ENCODE peak calls at places on chromosomes 4 and X, in five cellular contexts. G is sigmoid colon, U is prostate gland, N is heart left ventricle, P is transverse colon. X is an unnamed sample.

GRCh38 chr4:185039508-185040273 is 21.4 kb downstream of the HELT start:
- DNase-seq in G (peak), U (peak), N (no peak), P (peak), X (peak)

GRCh38 chr4:75235359-75235951 is 278.7 kb downstream of the RCHY1 start:
- DNase-seq in G (no peak), U (no peak), N (no peak), P (no peak), X (no peak)

GRCh38 chr4:94548571-94548970 is 96.8 kb downstream of the PDLIM5 start:
- DNase-seq in G (no peak), U (no peak), N (no peak), P (no peak), X (no peak)

GRCh38 chrX:2385224-2385623 is 115.6 kb downstream of the DHRSX start:
- DNase-seq in G (no peak), U (no peak), N (no peak), P (no peak), X (no peak)

GRCh38 chr4:83191026-83191425 is 76.5 kb upstream of the PLAC8 start:
- DNase-seq in G (no peak), U (no peak), N (no peak), P (no peak), X (no peak)

GRCh38 chrX:57104921-57105398 is 16.4 kb downstream of the SPIN2B start:
- DNase-seq in G (no peak), U (no peak), N (no peak), P (no peak), X (no peak)

GRCh38 chr4:77856152-77856551 is 6.5 kb upstream of the MRPL1 start:
- DNase-seq in G (no peak), U (no peak), N (no peak), P (no peak), X (no peak)

GRCh38 chrX:107025538-107025937 is 25.5 kb upstream of the MORC4 start:
- DNase-seq in G (no peak), U (no peak), N (no peak), P (no peak), X (no peak)

GRCh38 chr4:3827616-3828492 is 61.7 kb downstream of the ADRA2C start:
- DNase-seq in G (peak), U (peak), N (peak), P (peak), X (peak)

GRCh38 chrX:40155617-40156471 is 58.1 kb upstream of the BCOR start:
- DNase-seq in G (no peak), U (no peak), N (no peak), P (no peak), X (no peak)

GRCh38 chr4:102299708-102300107 is 45.6 kb downstream of the SLC39A8 start:
- DNase-seq in G (no peak), U (no peak), N (no peak), P (no peak), X (no peak)

GRCh38 chr4:80221161-80221560 is 23.9 kb downstream of the PRDM8 start:
- DNase-seq in G (no peak), U (no peak), N (no peak), P (no peak), X (no peak)

GRCh38 chrX:115344885-115345653 is 55.6 kb downstream of the LUZP4 start:
- DNase-seq in G (peak), U (peak), N (peak), P (peak), X (peak)

GRCh38 chrX:72475338-72475737 is 97.3 kb downstream of the HDAC8 start:
- DNase-seq in G (no peak), U (no peak), N (no peak), P (no peak), X (no peak)

GRCh38 chr4:165844151-165844550 is 28.9 kb upstream of the TLL1 start:
- DNase-seq in G (no peak), U (no peak), N (no peak), P (no peak), X (no peak)

GRCh38 chr4:120922390-120923200 is at the start of gene PRDM5:
- DNase-seq in G (peak), U (peak), N (peak), P (peak), X (peak)

GRCh38 chr4:57303012-57303751 is 193.0 kb upstream of the IGFBP7 start:
- DNase-seq in G (no peak), U (no peak), N (no peak), P (no peak), X (no peak)

GRCh38 chrX:39753296-39753996 is 344.3 kb downstream of the BCOR start:
- DNase-seq in G (no peak), U (no peak), N (no peak), P (no peak), X (no peak)

GRCh38 chr4:147194107-147194506 is 248.4 kb upstream of the TTC29 start:
- DNase-seq in G (no peak), U (no peak), N (peak), P (no peak), X (no peak)

GRCh38 chr4:109441858-109442480 is 8.4 kb downstream of the SEC24B start:
- DNase-seq in G (no peak), U (no peak), N (no peak), P (no peak), X (no peak)

GRCh38 chr4:123017636-123018390 is 95.4 kb upstream of the NUDT6 start:
- DNase-seq in G (no peak), U (no peak), N (no peak), P (no peak), X (no peak)

GRCh38 chr4:38099908-38100407 is 139.8 kb downstream of the PTTG2 start:
- DNase-seq in G (no peak), U (no peak), N (no peak), P (no peak), X (no peak)

GRCh38 chrX:16836371-16836770 is 33.8 kb downstream of the RBBP7 start:
- DNase-seq in G (no peak), U (no peak), N (no peak), P (peak), X (no peak)
- TF ChIP-seq CTCF in G (no peak), U (no peak), N (no peak), P (peak), X (peak)

GRCh38 chr4:170682511-170682910 is 592.8 kb upstream of the AADAT start:
- DNase-seq in G (no peak), U (no peak), N (no peak), P (no peak), X (no peak)

GRCh38 chr4:170691168-170691567 is 601.4 kb upstream of the AADAT start:
- DNase-seq in G (no peak), U (no peak), N (no peak), P (no peak), X (no peak)

GRCh38 chr4:170687751-170688150 is 598.0 kb upstream of the AADAT start:
- DNase-seq in G (no peak), U (no peak), N (no peak), P (no peak), X (no peak)
- TF ChIP-seq CTCF in G (no peak), U (no peak), N (no peak), P (no peak), X (no peak)

GRCh38 chr4:183987529-183987946 is 82.4 kb downstream of the STOX2 start:
- DNase-seq in G (peak), U (peak), N (peak), P (peak), X (peak)

GRCh38 chr4:183989471-183989870 is 84.4 kb downstream of the STOX2 start:
- DNase-seq in G (no peak), U (no peak), N (no peak), P (no peak), X (no peak)

GRCh38 chr4:183987987-183988392 is 82.9 kb downstream of the STOX2 start:
- DNase-seq in G (peak), U (peak), N (peak), P (peak), X (peak)

GRCh38 chr4:183989931-183990330 is 84.8 kb downstream of the STOX2 start:
- DNase-seq in G (no peak), U (no peak), N (no peak), P (no peak), X (no peak)

DNA sequence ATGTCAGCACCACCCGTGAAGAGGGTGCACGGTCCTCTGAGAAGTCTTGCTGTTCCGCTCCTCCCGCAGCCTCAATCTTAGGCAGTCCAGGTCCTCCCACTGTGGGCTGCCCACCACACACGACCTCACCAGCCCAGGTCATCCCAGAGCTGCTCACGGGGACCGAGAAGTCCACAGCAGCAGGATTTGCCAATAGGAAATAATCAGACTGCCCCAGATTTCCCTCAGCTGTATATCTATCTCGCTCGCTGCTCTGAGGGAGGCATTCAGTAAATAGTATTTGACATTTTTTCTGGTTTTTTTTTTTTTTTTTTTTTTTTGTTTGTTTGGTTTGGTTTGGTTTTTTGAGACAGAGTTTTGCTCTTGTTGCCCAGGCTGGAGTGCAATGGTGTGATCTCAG is 83.8 kb downstream of the STOX2 start:
- DNase-seq in G (no peak), U (no peak), N (no peak), P (no peak), X (no peak)
- TF ChIP-seq CTCF in G (no peak), U (no peak), N (no peak), P (no peak), X (no peak)

GRCh38 chr4:7043521-7044414 is 596 bp downstream of the TADA2B start:
- DNase-seq in G (peak), U (peak), N (peak), P (peak), X (peak)

GRCh38 chr4:7041851-7042696 is 1.1 kb upstream of the TADA2B start:
- DNase-seq in G (peak), U (peak), N (peak), P (peak), X (peak)

GRCh38 chr4:7041246-7041645 is 1.9 kb upstream of the TADA2B start:
- DNase-seq in G (no peak), U (no peak), N (no peak), P (no peak), X (no peak)

GRCh38 chr4:7044415-7044930 is 1.3 kb downstream of the TADA2B start:
- DNase-seq in G (no peak), U (no peak), N (peak), P (no peak), X (no peak)

GRCh38 chr4:7042697-7043464 is at the start of gene TADA2B:
- DNase-seq in G (peak), U (peak), N (peak), P (peak), X (peak)
- TF ChIP-seq CTCF in G (no peak), U (peak), N (peak), P (peak), X (peak)

GRCh38 chr4:175106301-175106700 is 188.1 kb downstream of the ADAM29 start:
- DNase-seq in G (no peak), U (no peak), N (no peak), P (no peak), X (no peak)

GRCh38 chr4:175109933-175110332 is 191.8 kb downstream of the ADAM29 start:
- DNase-seq in G (peak), U (no peak), N (no peak), P (no peak), X (no peak)
- TF ChIP-seq CTCF in G (no peak), U (no peak), N (no peak), P (no peak), X (no peak)

DNA sequence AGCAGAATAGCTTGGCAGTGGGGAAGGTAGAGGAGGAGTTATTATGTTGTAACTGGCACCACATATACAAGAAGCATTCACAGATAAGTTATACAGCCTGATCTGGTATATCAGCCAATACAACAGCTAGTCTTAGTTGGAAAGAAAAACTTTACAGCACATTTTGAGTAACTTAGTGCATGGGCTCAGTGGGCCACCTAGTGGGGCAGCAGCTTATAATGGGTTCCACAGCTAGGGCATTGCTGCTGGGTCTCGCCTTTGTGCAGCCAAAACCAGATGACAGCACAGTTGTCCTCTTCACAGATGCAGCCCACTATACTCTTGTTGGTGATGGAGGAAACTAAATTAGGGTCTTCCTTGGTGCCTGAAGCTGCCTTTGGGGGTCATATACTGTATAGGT is 448.1 kb upstream of the RASGEF1B start:
- DNase-seq in G (no peak), U (no peak), N (no peak), P (no peak), X (no peak)
- TF ChIP-seq CTCF in G (no peak), U (no peak), N (no peak), P (no peak), X (no peak)

GRCh38 chrX:16664059-16664458 is 14.1 kb downstream of the S100G start:
- DNase-seq in G (no peak), U (no peak), N (no peak), P (no peak), X (no peak)
- TF ChIP-seq CTCF in G (no peak), U (no peak), N (no peak), P (no peak), X (no peak)

X was measured in tibial artery.